ENCODE peak calls at places on chromosomes 3 and 15, in nine cellular contexts. S, J, V, K, A, Q, G, B and O are unnamed samples. For H3K4me1, the result is how much of the 10 kb centered on the place peaks cover.

GRCh38 chr3:59108091-59108815 is 58.4 kb upstream of the CFAP20DC start:
- DNase-seq in S (no peak), J (peak), V (no peak), K (peak), A (no peak), Q (no peak), G (no peak), B (no peak), O (no peak)

GRCh38 chr15:42490246-42490742 is 647 bp downstream of the ZNF106 start:
- DNase-seq in S (no peak), J (no peak), V (no peak), K (no peak), A (peak), Q (no peak), G (no peak), B (no peak), O (peak)

GRCh38 chr3:106249159-106249558 is 380.3 kb upstream of the CBLB start:
- DNase-seq in S (no peak), J (peak), V (no peak), K (peak), A (no peak), Q (no peak), G (no peak), B (no peak), O (no peak)

GRCh38 chr3:65128346-65128745 is 440.5 kb upstream of the ADAMTS9 start:
- DNase-seq in S (no peak), J (no peak), V (no peak), K (no peak), A (no peak), Q (no peak), G (peak), B (no peak), O (no peak)

GRCh38 chr3:191882289-191882688 is 421.3 kb downstream of the PYDC2 start:
- DNase-seq in S (no peak), J (no peak), V (no peak), K (peak), A (no peak), Q (peak), G (no peak), B (no peak), O (no peak)

GRCh38 chr3:82353281-82354171 is 592.1 kb upstream of the GBE1 start:
- DNase-seq in S (no peak), J (no peak), V (no peak), K (no peak), A (no peak), Q (no peak), G (no peak), B (no peak), O (no peak)

GRCh38 chr3:172071780-172072179 is 32.4 kb downstream of the FNDC3B start:
- DNase-seq in S (no peak), J (no peak), V (no peak), K (no peak), A (no peak), Q (no peak), G (no peak), B (no peak), O (no peak)

GRCh38 chr3:181176610-181177009 is 187.1 kb upstream of the DNAJC19 start:
- DNase-seq in S (peak), J (peak), V (peak), K (peak), A (peak), Q (peak), G (peak), B (peak), O (peak)

GRCh38 chr3:54822206-54822605 is 105.7 kb downstream of the LRTM1 start:
- DNase-seq in S (no peak), J (peak), V (no peak), K (peak), A (no peak), Q (no peak), G (peak), B (no peak), O (no peak)

GRCh38 chr3:58888087-58888486 is 161.7 kb downstream of the CFAP20DC start:
- DNase-seq in S (no peak), J (no peak), V (no peak), K (peak), A (no peak), Q (no peak), G (no peak), B (no peak), O (no peak)

GRCh38 chr3:87145553-87145952 is 81.6 kb upstream of the CHMP2B start:
- DNase-seq in S (peak), J (peak), V (peak), K (peak), A (peak), Q (peak), G (no peak), B (peak), O (peak)

GRCh38 chr3:135514064-135514455 is 451.5 kb upstream of the PPP2R3A start:
- DNase-seq in S (peak), J (no peak), V (no peak), K (no peak), A (no peak), Q (no peak), G (no peak), B (no peak), O (no peak)

GRCh38 chr15:30985081-30985531 is 6.3 kb downstream of the MTMR10 start:
- DNase-seq in S (no peak), J (peak), V (no peak), K (no peak), A (peak), Q (no peak), G (no peak), B (peak), O (no peak)

GRCh38 chr3:59653405-59654119 is 603.7 kb upstream of the CFAP20DC start:
- DNase-seq in S (no peak), J (peak), V (no peak), K (no peak), A (no peak), Q (no peak), G (no peak), B (no peak), O (no peak)

GRCh38 chr15:40554164-40554530 is 10.7 kb downstream of the CCDC32 start:
- DNase-seq in S (peak), J (no peak), V (no peak), K (no peak), A (no peak), Q (peak), G (no peak), B (no peak), O (peak)

GRCh38 chr15:91291673-91292072 is 191.6 kb downstream of the SV2B start:
- DNase-seq in S (peak), J (no peak), V (peak), K (no peak), A (peak), Q (peak), G (no peak), B (peak), O (no peak)

GRCh38 chr3:45227946-45228345 is 1.9 kb upstream of the TMEM158 start:
- DNase-seq in S (peak), J (no peak), V (no peak), K (no peak), A (no peak), Q (peak), G (peak), B (no peak), O (no peak)

GRCh38 chr15:90774731-90775521 is 57.8 kb downstream of the BLM start:
- DNase-seq in S (no peak), J (peak), V (peak), K (peak), A (no peak), Q (no peak), G (no peak), B (no peak), O (no peak)

GRCh38 chr3:85933326-85933725 is 974.5 kb downstream of the CADM2 start:
- DNase-seq in S (no peak), J (no peak), V (no peak), K (no peak), A (no peak), Q (no peak), G (no peak), B (no peak), O (no peak)

GRCh38 chr3:11494131-11494916 is 149.4 kb downstream of the VGLL4 start:
- DNase-seq in S (no peak), J (peak), V (no peak), K (peak), A (no peak), Q (no peak), G (no peak), B (no peak), O (no peak)

GRCh38 chr3:186605561-186606545 is 7.0 kb upstream of the AHSG start:
- DNase-seq in S (no peak), J (no peak), V (no peak), K (peak), A (no peak), Q (no peak), G (peak), B (no peak), O (no peak)

GRCh38 chr3:151837057-151837456 is 23.1 kb downstream of the AADAC start:
- DNase-seq in S (peak), J (peak), V (peak), K (peak), A (no peak), Q (peak), G (peak), B (no peak), O (no peak)

GRCh38 chr15:40999190-40999589 is 45.9 kb downstream of the CHAC1 start:
- DNase-seq in S (no peak), J (peak), V (no peak), K (peak), A (no peak), Q (no peak), G (no peak), B (no peak), O (no peak)

GRCh38 chr3:37221407-37221806 is 47.0 kb upstream of the LRRFIP2 start:
- DNase-seq in S (no peak), J (peak), V (peak), K (peak), A (no peak), Q (no peak), G (peak), B (no peak), O (no peak)

GRCh38 chr3:141311170-141311495 is 57.2 kb upstream of the ZBTB38 start:
- DNase-seq in S (peak), J (no peak), V (no peak), K (no peak), A (no peak), Q (no peak), G (no peak), B (peak), O (no peak)

GRCh38 chr15:31293655-31294054 is 33.0 kb upstream of the KLF13 start:
- DNase-seq in S (no peak), J (no peak), V (no peak), K (no peak), A (no peak), Q (no peak), G (no peak), B (no peak), O (no peak)

DNA sequence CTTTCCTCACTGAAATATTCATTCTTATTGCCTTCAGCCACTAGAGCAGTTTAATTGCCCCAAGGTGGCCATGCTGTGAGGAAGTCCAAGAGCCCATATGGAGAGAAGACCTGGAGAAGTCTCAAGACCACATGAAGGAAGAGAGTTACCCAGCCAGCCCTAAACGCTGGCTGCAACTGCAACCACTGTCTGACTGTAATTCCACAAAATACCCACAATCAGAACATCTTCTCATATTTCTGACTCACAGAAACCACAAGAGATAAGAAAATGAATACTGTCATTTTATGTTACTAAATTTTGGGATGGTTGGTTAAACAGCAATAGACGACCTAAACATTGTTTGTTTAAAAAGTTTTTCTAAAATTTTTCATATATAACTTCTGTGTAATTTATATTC is 14.7 kb upstream of the SST start:
- DNase-seq in S (no peak), J (peak), V (no peak), K (peak), A (no peak), Q (no peak), G (no peak), B (no peak), O (no peak)
- TF ChIP-seq EZH2phosphoT487 in S (no peak), J (no peak), V (no peak), K (no peak), A (no peak), Q (no peak), G (no peak), B (no peak), O (no peak)

GRCh38 chr15:67147410-67147949 is 82.1 kb downstream of the SMAD3 start:
- DNase-seq in S (no peak), J (no peak), V (no peak), K (peak), A (no peak), Q (no peak), G (no peak), B (no peak), O (no peak)

GRCh38 chr15:67148196-67148701 is 82.8 kb downstream of the SMAD3 start:
- DNase-seq in S (no peak), J (peak), V (no peak), K (peak), A (peak), Q (no peak), G (peak), B (no peak), O (no peak)

GRCh38 chr15:67145710-67146109 is 80.3 kb downstream of the SMAD3 start:
- DNase-seq in S (no peak), J (no peak), V (no peak), K (no peak), A (no peak), Q (no peak), G (no peak), B (no peak), O (no peak)

GRCh38 chr15:67146214-67146613 is 80.8 kb downstream of the SMAD3 start:
- DNase-seq in S (no peak), J (peak), V (no peak), K (peak), A (no peak), Q (no peak), G (peak), B (peak), O (no peak)

GRCh38 chr15:67146875-67147381 is 81.5 kb downstream of the SMAD3 start:
- DNase-seq in S (peak), J (peak), V (no peak), K (peak), A (no peak), Q (peak), G (peak), B (no peak), O (no peak)
- H3K4me1 ChIP-seq in S (half or more), J (half or more), V (half or more), K (half or more), A (half or more), Q (half or more), G (half or more), B (half or more), O (under half)

GRCh38 chr15:101194246-101195138 is 57.4 kb downstream of the CHSY1 start:
- DNase-seq in S (no peak), J (peak), V (no peak), K (no peak), A (no peak), Q (no peak), G (no peak), B (no peak), O (no peak)
- H3K4me2 ChIP-seq in S (no peak), J (peak), V (no peak), K (no peak), A (no peak), Q (no peak), G (no peak), B (no peak), O (no peak)

GRCh38 chr3:52437326-52438103 is 7.4 kb downstream of the SEMA3G start:
- DNase-seq in S (no peak), J (no peak), V (no peak), K (peak), A (no peak), Q (no peak), G (peak), B (no peak), O (no peak)
- TF ChIP-seq EZH2phosphoT487 in S (no peak), J (no peak), V (no peak), K (no peak), A (no peak), Q (no peak), G (no peak), B (no peak), O (no peak)

GRCh38 chr15:88646088-88646405 is 7.2 kb downstream of the ISG20 start:
- DNase-seq in S (no peak), J (no peak), V (no peak), K (no peak), A (no peak), Q (no peak), G (no peak), B (no peak), O (no peak)

GRCh38 chr15:88646951-88647350 is 8.1 kb downstream of the ISG20 start:
- DNase-seq in S (no peak), J (no peak), V (no peak), K (no peak), A (no peak), Q (no peak), G (no peak), B (no peak), O (no peak)

GRCh38 chr15:88648357-88649214 is 9.8 kb downstream of the ISG20 start:
- DNase-seq in S (no peak), J (peak), V (no peak), K (peak), A (no peak), Q (no peak), G (peak), B (peak), O (no peak)

GRCh38 chr15:88649286-88649733 is 10.5 kb downstream of the ISG20 start:
- DNase-seq in S (no peak), J (peak), V (peak), K (peak), A (no peak), Q (no peak), G (no peak), B (peak), O (no peak)

GRCh38 chr15:88647362-88648105 is 8.7 kb downstream of the ISG20 start:
- DNase-seq in S (no peak), J (no peak), V (no peak), K (peak), A (peak), Q (no peak), G (no peak), B (peak), O (no peak)
- H3K4me1 ChIP-seq in S (under half), J (under half), V (under half), K (under half), A (half or more), Q (under half), G (under half), B (under half), O (under half)

GRCh38 chr3:52971895-52972294 is 74.0 kb downstream of the SFMBT1 start:
- DNase-seq in S (no peak), J (no peak), V (no peak), K (no peak), A (no peak), Q (no peak), G (no peak), B (no peak), O (no peak)

GRCh38 chr3:52979190-52979983 is 66.5 kb downstream of the SFMBT1 start:
- DNase-seq in S (no peak), J (no peak), V (no peak), K (no peak), A (no peak), Q (no peak), G (no peak), B (no peak), O (no peak)

GRCh38 chr3:52978109-52978754 is 67.6 kb downstream of the SFMBT1 start:
- DNase-seq in S (no peak), J (no peak), V (no peak), K (no peak), A (no peak), Q (no peak), G (no peak), B (no peak), O (no peak)

DNA sequence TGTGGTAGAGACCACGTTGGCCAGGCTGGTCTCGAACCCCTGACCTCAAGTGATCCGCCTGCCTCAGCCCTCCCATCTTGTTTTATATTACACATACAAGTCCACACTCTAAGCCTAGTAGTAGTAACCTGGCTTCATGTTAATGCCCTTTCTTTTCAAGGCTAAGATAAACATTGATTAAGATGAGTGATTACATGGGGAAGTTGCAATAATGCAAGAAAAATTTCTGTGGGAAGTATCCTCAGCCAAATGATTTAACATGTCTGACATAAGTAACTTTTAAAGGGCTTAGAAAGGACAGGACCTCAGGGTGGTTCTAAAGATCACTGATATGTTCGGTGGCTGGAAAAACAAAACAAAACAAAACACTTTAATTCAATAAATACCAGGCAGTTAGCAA is 72.1 kb downstream of the SFMBT1 start:
- DNase-seq in S (no peak), J (no peak), V (no peak), K (no peak), A (no peak), Q (no peak), G (no peak), B (no peak), O (no peak)
- H3K4me2 ChIP-seq in S (no peak), J (no peak), V (no peak), K (no peak), A (no peak), Q (no peak), G (no peak), B (no peak), O (no peak)

DNA sequence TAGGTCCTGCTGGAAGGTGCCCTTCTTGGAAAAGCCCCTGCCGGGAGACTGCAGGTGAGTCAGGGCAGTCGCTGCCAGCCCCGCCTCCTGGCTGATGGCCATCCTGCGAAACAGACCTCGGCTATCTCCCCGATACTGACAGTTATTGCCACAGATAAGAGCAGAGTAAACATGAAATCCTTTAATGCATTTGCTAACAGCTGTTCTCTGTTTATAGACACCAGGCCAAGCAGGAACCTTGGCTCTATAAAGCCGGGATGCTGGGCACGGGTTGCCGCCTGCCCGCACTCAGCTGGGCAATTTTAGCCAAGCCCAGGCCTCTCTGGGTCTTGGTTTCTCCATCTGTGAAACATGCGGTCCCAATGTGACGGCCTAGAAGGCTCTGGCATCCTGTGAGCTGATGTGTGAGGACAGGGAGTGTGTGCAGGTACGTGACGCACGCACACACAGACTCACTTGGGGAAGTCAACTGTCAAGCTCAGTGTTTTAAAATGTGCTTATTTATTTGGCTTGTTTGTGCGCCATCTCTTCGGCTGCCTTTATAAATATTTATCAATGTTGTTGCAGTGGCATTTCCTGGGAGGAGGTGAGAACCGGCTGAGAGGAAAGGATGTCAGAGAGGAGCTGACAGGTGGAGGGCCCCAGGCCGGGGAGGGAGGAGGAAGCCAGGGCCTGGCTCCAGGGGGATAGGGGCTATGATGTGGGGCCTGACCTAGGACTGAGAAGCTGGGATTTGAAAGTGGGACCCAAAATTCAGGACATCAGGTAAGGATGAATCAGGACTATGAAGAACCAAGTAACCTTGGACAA is 50.8 kb upstream of the PRR23E start:
- DNase-seq in S (no peak), J (no peak), V (no peak), K (peak), A (no peak), Q (no peak), G (peak), B (peak), O (no peak)
- TF ChIP-seq EZH2phosphoT487 in S (no peak), J (no peak), V (no peak), K (no peak), A (no peak), Q (no peak), G (peak), B (no peak), O (no peak)

DNA sequence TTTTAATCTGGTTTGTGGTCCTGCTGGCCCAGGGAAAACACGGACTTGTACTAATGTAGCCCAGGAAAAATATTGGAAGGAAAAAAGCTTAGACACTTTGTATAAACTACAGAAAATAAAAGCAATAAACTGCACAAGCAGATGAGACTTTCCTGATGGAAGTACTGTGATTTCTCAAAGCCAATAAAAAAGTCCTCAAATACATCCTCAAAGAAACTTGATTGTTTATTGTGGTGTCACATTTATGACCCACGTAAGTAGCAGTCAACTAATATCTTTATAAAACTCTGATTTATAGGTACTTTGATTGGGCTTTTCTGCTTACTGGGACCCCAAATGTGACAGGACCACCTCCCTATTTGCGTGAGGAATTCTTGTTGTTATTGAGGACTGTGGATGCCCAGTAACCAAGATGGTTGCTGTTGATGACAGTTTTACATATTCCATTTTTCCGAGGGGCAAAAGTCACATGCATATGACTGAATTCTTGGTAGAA is 159.2 kb upstream of the TSC22D2 start:
- DNase-seq in S (no peak), J (no peak), V (no peak), K (no peak), A (no peak), Q (no peak), G (no peak), B (no peak), O (no peak)
- H3K4me1 ChIP-seq in S (under half), J (under half), V (under half), K (under half), A (under half), Q (under half), G (under half), B (under half), O (under half)